ENCODE peak calls at places on chromosomes 2 and 18, in four cellular contexts. W is K562, X is upper lobe of left lung, I is GM12878. F is an unnamed sample.

GRCh38 chr2:145095641-145096435 is 575.9 kb upstream of the ZEB2 start:
- ATAC-seq in X (peak), W (no peak), I (no peak), F (no peak)

GRCh38 chr18:51370996-51371395 is 173.5 kb upstream of the MEX3C start:
- ATAC-seq in I (no peak), X (no peak), W (no peak), F (no peak)

GRCh38 chr2:174341995-174342571 is 7.3 kb downstream of the SP9 start:
- ATAC-seq in X (peak), W (peak), I (peak), F (peak)

GRCh38 chr18:70047931-70048603 is 100.4 kb upstream of the CD226 start:
- ATAC-seq in I (no peak), W (no peak), X (no peak), F (no peak)

GRCh38 chr2:147293958-147294824 is 550.6 kb upstream of the ACVR2A start:
- ATAC-seq in W (no peak), X (no peak), I (no peak), F (no peak)

GRCh38 chr2:187338679-187339121 is 109.4 kb downstream of the CALCRL start:
- ATAC-seq in I (peak), W (no peak), X (peak), F (no peak)

GRCh38 chr2:136077138-136077537 is 40.8 kb downstream of the CXCR4 start:
- ATAC-seq in I (no peak), X (no peak), W (no peak), F (no peak)

GRCh38 chr2:24576146-24576545 is 85.1 kb downstream of the NCOA1 start:
- ATAC-seq in X (no peak), W (peak), I (peak), F (no peak)

GRCh38 chr2:232773815-232774214 is 2.5 kb downstream of the KCNJ13 start:
- ATAC-seq in I (peak), X (no peak), W (no peak), F (no peak)

DNA sequence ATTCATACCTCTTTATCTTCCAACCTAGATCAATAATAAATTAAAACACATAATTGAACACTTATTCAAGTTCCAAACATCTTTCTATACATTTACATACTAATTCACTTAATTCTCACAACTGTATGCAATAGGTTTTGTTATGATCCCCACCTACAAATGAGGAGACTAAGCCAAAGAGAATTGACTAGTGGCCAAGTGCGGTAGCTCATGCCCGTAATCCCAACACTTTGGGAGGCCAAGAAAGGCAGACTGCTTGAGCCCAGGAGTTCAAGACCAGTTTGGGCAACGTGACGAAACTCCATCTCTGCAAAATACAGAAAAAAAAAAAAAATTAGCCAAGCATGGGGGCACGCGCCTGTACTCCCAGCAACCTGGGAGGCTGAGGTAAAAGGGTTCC is 36.8 kb downstream of the KCNG3 start:
- ATAC-seq in W (peak), I (no peak), X (no peak), F (no peak)
- TF ChIP-seq CTCF in W (peak), I (no peak), X (no peak), F (no peak)

GRCh38 chr2:61090386-61090921 is 24.8 kb downstream of the SANBR start:
- ATAC-seq in I (no peak), X (no peak), W (no peak), F (no peak)
- TF ChIP-seq EP300 in I (no peak), X (no peak), W (no peak), F (no peak)

GRCh38 chr2:66481100-66481549 is 46.2 kb downstream of the MEIS1 start:
- ATAC-seq in I (no peak), X (no peak), W (peak), F (no peak)
- TF ChIP-seq POLR2AphosphoS5 in I (no peak), X (no peak), W (peak), F (no peak)

GRCh38 chr2:162344617-162344950 is 652 bp downstream of the GCA start:
- ATAC-seq in X (no peak), I (no peak), W (no peak), F (no peak)
- TF ChIP-seq CTCF in X (no peak), I (no peak), W (no peak), F (no peak)

DNA sequence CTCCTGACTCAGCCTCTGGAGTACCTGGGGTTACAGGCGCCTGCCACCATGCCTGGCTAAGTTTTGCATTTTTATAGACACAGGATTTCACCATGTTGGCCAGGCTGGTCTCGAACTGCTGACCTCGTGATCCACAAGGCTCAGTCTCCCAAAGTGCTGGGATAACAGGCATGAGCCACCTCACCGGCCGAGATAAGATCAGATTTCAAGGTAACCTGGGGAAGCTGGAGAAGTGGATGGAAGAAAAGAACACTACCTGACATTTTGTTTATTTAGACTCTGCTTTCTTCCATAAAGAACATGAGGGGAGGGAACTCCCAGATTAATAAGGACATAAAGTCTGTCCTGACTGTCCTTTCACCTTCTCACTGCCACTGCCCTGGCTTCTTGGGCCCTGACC is 4.8 kb upstream of the IMPA2 start:
- ATAC-seq in I (no peak), X (no peak), W (no peak), F (no peak)
- TF ChIP-seq EP300 in I (no peak), X (no peak), W (no peak), F (no peak)

GRCh38 chr2:18626256-18626668 is 36.9 kb upstream of the NT5C1B start:
- ATAC-seq in X (peak), W (no peak), I (no peak), F (peak)
- TF ChIP-seq POLR2AphosphoS5 in X (no peak), W (no peak), I (no peak), F (no peak)